ENCODE peak calls at places on chromosomes 1 and 21, in seven cellular contexts. G, A, M, K, S, R and Y are unnamed samples.

GRCh38 chr1:110682898-110683297 is 8.2 kb upstream of the KCNA3 start:
- DNase-seq in S (no peak), M (no peak), G (no peak), K (no peak), A (no peak), R (no peak), Y (no peak)

GRCh38 chr1:151936653-151937052 is 27.3 kb upstream of the THEM4 start:
- DNase-seq in K (no peak), G (no peak), M (no peak), S (no peak), R (no peak), A (no peak), Y (peak)

GRCh38 chr1:38179423-38179822 is 132.8 kb upstream of the POU3F1 start:
- DNase-seq in R (no peak), S (no peak), K (no peak), A (no peak), M (no peak), G (peak), Y (no peak)

GRCh38 chr1:8879348-8880067 is 1.0 kb upstream of the ENO1 start:
- DNase-seq in G (peak), S (no peak), K (no peak), M (no peak), R (no peak), A (no peak), Y (no peak)

GRCh38 chr1:153426809-153427208 is 10.5 kb downstream of the S100A7A start:
- DNase-seq in G (no peak), R (no peak), K (no peak), A (no peak), S (peak), M (no peak), Y (no peak)

GRCh38 chr1:94182191-94182590 is 55.2 kb downstream of the ARHGAP29 start:
- DNase-seq in R (no peak), K (no peak), G (no peak), M (no peak), A (no peak), S (no peak), Y (no peak)

GRCh38 chr1:72371259-72372035 is 89.1 kb upstream of the NEGR1 start:
- DNase-seq in A (no peak), R (no peak), M (no peak), S (peak), G (no peak), K (no peak), Y (no peak)

GRCh38 chr1:43938892-43939587 is 5.4 kb downstream of the ARTN start:
- DNase-seq in R (no peak), A (no peak), G (peak), S (no peak), M (no peak), K (no peak), Y (no peak)

GRCh38 chr21:42063578-42064521 is 7.3 kb upstream of the UMODL1 start:
- DNase-seq in A (no peak), M (peak), R (no peak), S (no peak), K (peak), G (no peak), Y (no peak)

GRCh38 chr1:167824163-167824794 is 89.7 kb downstream of the ADCY10 start:
- DNase-seq in A (no peak), S (no peak), M (no peak), K (no peak), G (no peak), R (no peak), Y (no peak)

GRCh38 chr1:20787775-20788488 is 825 bp upstream of the HP1BP3 start:
- DNase-seq in R (no peak), K (no peak), A (no peak), S (no peak), G (no peak), M (peak), Y (no peak)

GRCh38 chr1:43265431-43265830 is 4.4 kb upstream of the TMEM125 start:
- DNase-seq in G (no peak), S (no peak), A (no peak), M (no peak), R (no peak), K (no peak), Y (no peak)

GRCh38 chr1:163874070-163874469 is 552.3 kb downstream of the NUF2 start:
- DNase-seq in R (peak), M (no peak), G (no peak), K (no peak), A (no peak), S (no peak), Y (no peak)

GRCh38 chr1:100713636-100714035 is 5.9 kb upstream of the VCAM1 start:
- DNase-seq in G (no peak), R (no peak), A (no peak), M (no peak), K (no peak), S (no peak), Y (no peak)

GRCh38 chr1:20322081-20322824 is 31.6 kb downstream of the VWA5B1 start:
- DNase-seq in S (no peak), A (no peak), R (no peak), G (no peak), M (no peak), K (peak), Y (no peak)

GRCh38 chr1:102593276-102593675 is 515.0 kb downstream of the COL11A1 start:
- DNase-seq in G (no peak), A (no peak), K (no peak), R (no peak), M (no peak), S (no peak), Y (no peak)

GRCh38 chr1:17567582-17567981 is 28.1 kb downstream of the ARHGEF10L start:
- DNase-seq in S (no peak), A (peak), G (no peak), R (no peak), M (no peak), K (no peak), Y (no peak)

GRCh38 chr1:243505986-243506689 is 250.3 kb downstream of the SDCCAG8 start:
- DNase-seq in R (no peak), M (no peak), K (no peak), G (no peak), A (no peak), S (no peak), Y (no peak)

GRCh38 chr1:156869455-156869854 is 8.8 kb downstream of the NTRK1 start:
- DNase-seq in M (no peak), A (no peak), R (no peak), S (no peak), G (no peak), K (no peak), Y (no peak)

GRCh38 chr1:169764919-169765318 is 29.8 kb downstream of the METTL18 start:
- DNase-seq in M (no peak), K (no peak), R (no peak), S (no peak), G (no peak), A (no peak), Y (no peak)

GRCh38 chr1:167545349-167545748 is 8.2 kb downstream of the CREG1 start:
- DNase-seq in S (no peak), K (no peak), G (no peak), R (no peak), A (no peak), M (no peak), Y (no peak)

GRCh38 chr1:85048296-85049064 is at the start of gene MCOLN3:
- DNase-seq in A (no peak), K (peak), G (peak), R (peak), M (peak), S (peak), Y (peak)

GRCh38 chr1:183236158-183236725 is 50.2 kb downstream of the LAMC2 start:
- DNase-seq in S (no peak), G (no peak), K (no peak), A (no peak), M (no peak), R (no peak), Y (peak)

GRCh38 chr1:183239220-183239742 is 53.2 kb downstream of the LAMC2 start:
- DNase-seq in S (no peak), A (no peak), K (no peak), G (no peak), M (no peak), R (no peak), Y (no peak)

GRCh38 chr1:183239793-183240625 is 53.9 kb downstream of the LAMC2 start:
- DNase-seq in K (no peak), M (no peak), R (no peak), A (no peak), S (no peak), G (peak), Y (no peak)

GRCh38 chr1:183237046-183237445 is 51.0 kb downstream of the LAMC2 start:
- DNase-seq in K (no peak), A (no peak), R (no peak), S (no peak), G (no peak), M (no peak), Y (no peak)

DNA sequence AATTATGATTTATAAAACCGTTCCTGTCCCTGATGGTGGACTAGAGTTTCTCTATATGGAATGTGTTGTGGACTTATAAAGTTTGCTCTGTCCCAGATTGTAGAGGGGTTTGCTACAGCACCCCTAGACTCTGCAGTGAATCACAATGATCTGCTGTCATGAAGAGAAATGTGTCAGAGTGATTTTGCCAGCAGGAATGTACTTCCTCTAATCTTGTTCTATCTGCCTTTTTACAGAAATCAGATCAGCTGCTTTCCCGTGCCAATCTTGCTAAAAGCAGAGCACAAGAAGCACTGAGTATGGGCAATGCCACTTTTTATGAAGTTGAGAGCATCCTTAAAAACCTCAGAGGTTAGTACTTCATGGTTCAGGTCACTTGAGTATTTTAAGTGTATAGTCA is 52.0 kb downstream of the LAMC2 start:
- DNase-seq in M (no peak), G (no peak), K (no peak), A (no peak), S (no peak), R (no peak), Y (no peak)
- TF ChIP-seq CTCF in M (no peak), G (no peak), K (no peak), A (no peak), S (no peak), R (no peak), Y (no peak)

GRCh38 chr21:39037807-39038405 is 145.3 kb downstream of the PSMG1 start:
- DNase-seq in S (peak), G (no peak), A (no peak), M (no peak), R (peak), K (no peak), Y (no peak)
- TF ChIP-seq CTCF in S (peak), G (no peak), A (peak), M (no peak), R (peak), K (no peak), Y (no peak)

DNA sequence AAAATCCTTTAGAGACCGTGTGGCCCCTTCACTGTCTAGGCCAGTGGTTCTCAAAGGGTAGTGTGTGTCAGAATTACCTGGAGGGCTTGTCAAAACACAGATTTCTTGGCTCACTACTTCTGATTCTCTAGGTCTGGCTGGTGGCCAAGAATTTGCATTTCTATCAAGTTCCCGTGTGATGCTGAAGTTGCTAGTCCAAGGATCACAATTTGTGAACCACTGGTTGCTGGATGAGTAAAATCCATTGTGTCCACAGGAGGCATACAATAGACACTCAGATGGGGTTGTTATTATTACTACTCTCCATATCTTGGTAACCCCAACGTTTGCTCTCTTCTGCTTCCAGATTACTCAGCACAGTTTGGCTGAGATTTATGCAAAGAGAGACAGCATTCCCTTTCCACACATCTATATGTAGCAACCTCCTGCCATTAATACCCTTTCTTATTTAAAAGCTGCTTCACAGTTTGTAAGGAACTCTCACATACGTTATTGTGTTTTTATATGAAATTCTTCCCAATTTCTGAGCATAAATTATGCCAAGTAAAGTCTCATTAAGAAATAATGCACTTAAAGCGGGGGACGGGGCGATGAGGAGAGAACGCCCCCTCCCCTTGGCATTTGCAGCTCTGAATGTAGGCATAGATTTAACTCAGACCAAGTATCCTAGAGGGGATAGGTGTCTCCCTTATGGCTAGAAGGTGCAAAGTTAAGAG is 720 bp upstream of the TMCC2 start:
- DNase-seq in S (no peak), M (no peak), R (no peak), K (no peak), G (no peak), A (no peak), Y (no peak)
- TF ChIP-seq CTCF in S (no peak), M (no peak), R (no peak), K (no peak), G (no peak), A (no peak), Y (no peak)

GRCh38 chr21:29843818-29844217 is 96.0 kb downstream of the GRIK1 start:
- DNase-seq in R (no peak), M (no peak), A (no peak), S (no peak), G (no peak), K (no peak), Y (no peak)

GRCh38 chr21:29854795-29855194 is 85.0 kb downstream of the GRIK1 start:
- DNase-seq in A (no peak), K (no peak), R (no peak), S (no peak), M (no peak), G (no peak), Y (no peak)

GRCh38 chr21:29851611-29852010 is 88.2 kb downstream of the GRIK1 start:
- DNase-seq in M (no peak), A (no peak), R (no peak), K (no peak), S (no peak), G (no peak), Y (no peak)

GRCh38 chr21:29849735-29850176 is 90.0 kb downstream of the GRIK1 start:
- DNase-seq in A (peak), R (peak), S (peak), M (peak), K (peak), G (peak), Y (peak)
- TF ChIP-seq CTCF in A (peak), R (peak), S (peak), M (peak), K (peak), G (peak), Y (peak)

GRCh38 chr21:34986561-34987533 is 62.3 kb downstream of the RUNX1 start:
- DNase-seq in S (peak), A (no peak), G (no peak), K (peak), M (peak), R (no peak), Y (no peak)
- TF ChIP-seq CTCF in S (no peak), A (peak), G (no peak), K (no peak), M (no peak), R (no peak), Y (no peak)